ENCODE peak calls at places on chromosomes 4 and X, in nine cellular contexts. I, F, Z, P, Y, J, U, Q and G are unnamed samples.
A peak's percentile ranks its signal among the peaks of the same experiment; 100 is the strongest.

GRCh38 chrX:86806786-86807185 is 658.5 kb downstream of the DACH2 start:
- DNase-seq in Q (no peak), F (no peak), Y (no peak), U (no peak), Z (no peak), I (no peak), P (no peak), J (no peak), G (no peak)

GRCh38 chrX:155293771-155294170 is 29.5 kb upstream of the RAB39B start:
- DNase-seq in J (no peak), Q (no peak), F (no peak), I (no peak), P (no peak), U (no peak), Y (no peak), Z (no peak), G (no peak)

GRCh38 chrX:45801554-45801953 is 600.9 kb upstream of the DIPK2B start:
- DNase-seq in U (no peak), Y (no peak), Q (no peak), F (no peak), J (no peak), I (no peak), Z (peak; percentile 13), P (no peak), G (no peak)

GRCh38 chr4:177728361-177729152 is 286.3 kb upstream of the AGA start:
- DNase-seq in U (no peak), F (no peak), I (no peak), Z (no peak), Y (no peak), P (no peak), J (no peak), Q (no peak), G (no peak)

GRCh38 chr4:186617921-186618320 is 62.6 kb upstream of the MTNR1A start:
- DNase-seq in Y (no peak), Q (no peak), F (no peak), U (no peak), I (no peak), J (no peak), P (no peak), Z (no peak), G (no peak)

GRCh38 chr4:123603165-123603564 is 206.6 kb downstream of the SPRY1 start:
- DNase-seq in Z (no peak), U (no peak), P (no peak), I (peak; percentile 6), Q (no peak), Y (no peak), F (no peak), J (no peak), G (no peak)

GRCh38 chrX:14927391-14927790 is 54.2 kb downstream of the MOSPD2 start:
- DNase-seq in J (no peak), Y (no peak), I (no peak), U (no peak), Z (no peak), F (no peak), Q (no peak), P (no peak), G (no peak)

GRCh38 chr4:88758264-88758663 is 60.6 kb upstream of the NAP1L5 start:
- DNase-seq in Y (no peak), I (no peak), P (no peak), Q (no peak), Z (peak; percentile 78), U (no peak), J (no peak), F (no peak), G (no peak)

GRCh38 chrX:129777218-129777768 is 2.5 kb upstream of the SASH3 start:
- DNase-seq in I (peak; percentile 76), Y (peak; percentile 68), J (peak; percentile 13), Z (no peak), P (peak; percentile 66), F (no peak), Q (no peak), U (no peak), G (no peak)

GRCh38 chrX:46279925-46280313 is 265.3 kb downstream of the ZNF674 start:
- DNase-seq in Q (no peak), Y (no peak), J (no peak), I (no peak), U (no peak), Z (no peak), F (no peak), P (no peak), G (no peak)

GRCh38 chr4:184648220-184649025 is 824 bp downstream of the CASP3 start:
- DNase-seq in Q (peak; percentile 73), Y (peak; percentile 48), J (peak; percentile 60), U (peak; percentile 24), F (peak; percentile 13), Z (peak; percentile 51), I (peak; percentile 61), P (peak; percentile 32), G (no peak)

GRCh38 chr4:118973295-118973694 is 84.6 kb downstream of the SYNPO2 start:
- DNase-seq in Q (no peak), U (no peak), Y (no peak), F (no peak), P (no peak), J (no peak), Z (no peak), I (no peak), G (no peak)

GRCh38 chr4:179110356-179110755 is 1668.1 kb upstream of the AGA start:
- DNase-seq in I (no peak), U (no peak), Q (no peak), Z (no peak), F (no peak), P (no peak), Y (no peak), J (no peak), G (no peak)

GRCh38 chr4:57550143-57550542 is 440.0 kb upstream of the IGFBP7 start:
- DNase-seq in I (no peak), Z (no peak), F (no peak), Q (no peak), U (no peak), J (no peak), Y (no peak), P (no peak), G (no peak)

GRCh38 chr4:48016141-48017107 is at the start of the genes CNGA1 and NIPAL1:
- DNase-seq in P (peak; percentile 62), U (peak; percentile 37), J (peak; percentile 85), Q (peak; percentile 86), F (no peak), I (peak; percentile 84), Y (peak; percentile 51), Z (peak; percentile 57), G (peak; percentile 4)

GRCh38 chrX:77556276-77556675 is 109.1 kb downstream of the FGF16 start:
- DNase-seq in U (no peak), Z (no peak), I (no peak), J (no peak), Q (no peak), Y (no peak), P (no peak), F (no peak), G (no peak)

GRCh38 chrX:9343971-9344370 is 120.9 kb upstream of the TBL1X start:
- DNase-seq in P (no peak), U (no peak), Q (no peak), Z (no peak), I (no peak), J (no peak), Y (no peak), F (no peak), G (no peak)

GRCh38 chr4:178037459-178038214 is 595.4 kb upstream of the AGA start:
- DNase-seq in P (no peak), U (no peak), J (no peak), Z (no peak), I (no peak), F (no peak), Q (no peak), Y (no peak), G (no peak)

GRCh38 chrX:119481218-119481875 is 13.1 kb downstream of the SLC25A5 start:
- DNase-seq in P (no peak), Y (no peak), Z (no peak), F (no peak), I (no peak), J (no peak), U (no peak), Q (no peak), G (no peak)